ENCODE peak calls at places on chromosomes 7 and 10, in six cellular contexts. Z is heart left ventricle, W is erythroblast, R is HCT116, X is stomach, E is IMR-90. F is an unnamed sample.

GRCh38 chr7:94130716-94131115 is 126.6 kb upstream of the BET1 start:
- DNase-seq in Z (no peak), W (no peak), R (no peak), X (no peak), E (no peak), F (no peak)

GRCh38 chr7:117772416-117772815 is 100.8 kb downstream of the CTTNBP2 start:
- DNase-seq in Z (no peak), W (no peak), R (no peak), X (no peak), E (no peak), F (no peak)

GRCh38 chr10:20089884-20090283 is 273.7 kb downstream of the PLXDC2 start:
- DNase-seq in Z (no peak), W (no peak), R (no peak), X (no peak), E (no peak), F (no peak)

GRCh38 chr7:44162785-44163395 is 21.8 kb upstream of the MYL7 start:
- DNase-seq in Z (no peak), W (no peak), R (no peak), X (no peak), E (no peak), F (no peak)

GRCh38 chr7:10874666-10875065 is 99.0 kb upstream of the PHF14 start:
- DNase-seq in Z (no peak), W (no peak), R (no peak), X (no peak), E (no peak), F (no peak)

GRCh38 chr10:98353105-98353504 is 61.9 kb downstream of the PYROXD2 start:
- DNase-seq in Z (no peak), W (no peak), R (no peak), X (no peak), E (no peak), F (no peak)

GRCh38 chr7:41627921-41628320 is 75.0 kb downstream of the INHBA start:
- DNase-seq in Z (no peak), W (no peak), R (no peak), X (no peak), E (no peak), F (no peak)

GRCh38 chr7:132697032-132697431 is 120.8 kb upstream of the PLXNA4 start:
- DNase-seq in Z (no peak), W (no peak), R (no peak), X (no peak), E (no peak), F (no peak)

GRCh38 chr10:122493761-122494160 is 32.4 kb downstream of the HTRA1 start:
- DNase-seq in Z (no peak), W (no peak), R (no peak), X (no peak), E (no peak), F (no peak)

GRCh38 chr10:122495406-122496340 is 34.3 kb downstream of the HTRA1 start:
- DNase-seq in Z (no peak), W (no peak), R (peak), X (no peak), E (no peak), F (no peak)

GRCh38 chr10:122492955-122493597 is 31.7 kb downstream of the HTRA1 start:
- DNase-seq in Z (no peak), W (no peak), R (no peak), X (no peak), E (peak), F (no peak)

GRCh38 chr10:122494173-122494820 is 32.9 kb downstream of the HTRA1 start:
- DNase-seq in Z (no peak), W (no peak), R (no peak), X (no peak), E (no peak), F (peak)

DNA sequence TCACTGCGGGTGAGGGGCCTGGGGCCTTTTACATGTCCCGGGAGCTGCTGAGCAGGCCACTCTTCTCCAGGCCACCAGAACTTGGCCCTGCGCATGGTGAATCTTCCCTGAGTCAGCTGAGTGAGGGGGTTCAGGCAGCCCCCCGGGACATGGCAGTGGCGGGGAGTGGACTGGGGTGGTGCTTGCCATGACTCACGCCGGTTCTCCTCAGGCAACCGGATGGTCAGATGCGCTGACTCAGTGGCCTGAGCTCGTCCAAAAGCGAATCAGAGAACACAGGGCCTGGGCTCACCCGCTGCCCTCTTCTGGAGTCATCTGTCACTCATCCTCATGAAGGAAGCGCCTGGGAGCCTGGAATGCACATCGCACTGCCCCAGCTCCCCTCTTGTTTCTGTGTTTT is 33.5 kb downstream of the HTRA1 start:
- DNase-seq in Z (no peak), W (no peak), R (peak), X (no peak), E (peak), F (peak)
- TF ChIP-seq POLR2A in Z (no peak), W (no peak), R (no peak), X (no peak), E (no peak), F (no peak)

GRCh38 chr7:106029448-106029847 is 66.4 kb downstream of the CDHR3 start:
- DNase-seq in Z (no peak), W (no peak), R (no peak), X (no peak), E (no peak), F (no peak)
- TF ChIP-seq POLR2A in Z (no peak), W (no peak), R (no peak), X (no peak), E (no peak), F (no peak)

GRCh38 chr10:133257489-133258065 is 19.1 kb downstream of the ADAM8 start:
- DNase-seq in Z (peak), W (peak), R (no peak), X (peak), E (no peak), F (peak)
- TF ChIP-seq POLR2A in Z (no peak), W (no peak), R (peak), X (no peak), E (no peak), F (no peak)

GRCh38 chr10:133308431-133309110 is at the start of the genes TUBGCP2 and ZNF511:
- DNase-seq in Z (peak), W (peak), R (no peak), X (peak), E (peak), F (peak)
- TF ChIP-seq POLR2A in Z (no peak), W (peak), R (no peak), X (no peak), E (peak), F (peak)

DNA sequence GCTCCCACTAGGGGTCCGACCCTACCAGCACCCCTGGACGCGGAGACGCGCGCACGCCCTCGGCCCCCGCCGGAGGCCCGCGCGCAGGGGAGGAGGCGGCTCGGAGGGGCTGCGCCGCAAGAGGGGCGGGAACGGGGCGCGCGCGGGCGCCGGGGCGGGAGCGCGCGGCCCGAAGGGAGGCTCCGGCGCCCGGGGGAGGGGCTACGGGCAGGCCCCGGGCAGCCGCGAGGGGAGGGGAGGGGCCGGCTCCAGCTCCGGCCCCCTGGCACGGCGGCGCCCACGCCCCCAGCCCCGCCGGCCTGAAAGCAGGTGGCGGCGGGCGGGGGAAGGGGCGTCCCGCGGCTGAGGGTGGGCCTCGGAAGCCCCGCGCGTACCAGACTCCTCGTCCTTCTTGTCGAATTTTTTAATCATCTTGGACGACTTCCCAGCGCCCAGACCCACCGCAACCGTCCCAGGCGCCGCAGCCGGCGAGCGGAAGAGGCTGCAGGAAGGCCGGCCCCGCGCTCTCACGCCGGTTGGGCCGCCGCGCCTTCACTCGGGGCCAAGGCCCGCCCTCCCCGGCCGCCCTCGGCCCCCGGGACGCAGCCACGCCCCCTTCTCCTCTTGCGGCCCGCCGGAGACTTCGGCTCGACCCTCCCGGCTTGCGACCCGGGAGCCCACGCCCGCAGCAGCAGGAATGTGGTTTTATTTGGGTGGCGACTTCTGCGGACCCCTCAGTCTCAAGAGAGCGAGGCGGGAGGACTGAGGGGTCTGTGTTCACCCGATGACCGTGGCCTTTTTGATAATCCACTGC is at the start of gene COPG2:
- DNase-seq in Z (peak), W (peak), R (peak), X (peak), E (peak), F (peak)
- TF ChIP-seq POLR2A in Z (no peak), W (peak), R (peak), X (no peak), E (peak), F (no peak)

GRCh38 chr10:45106257-45106856 is 105.6 kb downstream of the ZNF22 start:
- DNase-seq in Z (no peak), W (no peak), R (no peak), X (no peak), E (no peak), F (no peak)

DNA sequence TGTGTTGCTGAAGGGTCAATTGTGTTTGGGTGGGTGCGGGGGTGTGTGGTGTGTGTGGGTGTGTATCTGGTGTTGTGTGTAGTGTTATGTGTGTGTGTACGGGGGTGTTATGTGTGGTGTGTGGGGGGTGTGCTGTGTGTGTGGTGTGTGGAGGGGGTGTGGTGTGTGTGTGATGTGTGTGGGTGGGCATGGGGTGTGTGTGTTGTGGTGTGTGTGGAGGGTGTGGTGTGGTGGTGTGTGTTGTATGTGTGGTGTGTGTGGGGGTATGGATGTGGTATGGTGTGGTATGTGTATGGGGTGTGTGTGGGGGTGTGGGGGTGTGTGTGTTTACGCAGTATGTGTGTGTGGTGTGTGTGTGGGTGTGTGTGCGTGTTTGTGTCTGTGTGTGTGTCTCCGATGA is 110.8 kb downstream of the ZNF22 start:
- DNase-seq in Z (no peak), W (no peak), R (no peak), X (no peak), E (no peak), F (no peak)
- TF ChIP-seq POLR2A in Z (no peak), W (no peak), R (no peak), X (no peak), E (no peak), F (no peak)

DNA sequence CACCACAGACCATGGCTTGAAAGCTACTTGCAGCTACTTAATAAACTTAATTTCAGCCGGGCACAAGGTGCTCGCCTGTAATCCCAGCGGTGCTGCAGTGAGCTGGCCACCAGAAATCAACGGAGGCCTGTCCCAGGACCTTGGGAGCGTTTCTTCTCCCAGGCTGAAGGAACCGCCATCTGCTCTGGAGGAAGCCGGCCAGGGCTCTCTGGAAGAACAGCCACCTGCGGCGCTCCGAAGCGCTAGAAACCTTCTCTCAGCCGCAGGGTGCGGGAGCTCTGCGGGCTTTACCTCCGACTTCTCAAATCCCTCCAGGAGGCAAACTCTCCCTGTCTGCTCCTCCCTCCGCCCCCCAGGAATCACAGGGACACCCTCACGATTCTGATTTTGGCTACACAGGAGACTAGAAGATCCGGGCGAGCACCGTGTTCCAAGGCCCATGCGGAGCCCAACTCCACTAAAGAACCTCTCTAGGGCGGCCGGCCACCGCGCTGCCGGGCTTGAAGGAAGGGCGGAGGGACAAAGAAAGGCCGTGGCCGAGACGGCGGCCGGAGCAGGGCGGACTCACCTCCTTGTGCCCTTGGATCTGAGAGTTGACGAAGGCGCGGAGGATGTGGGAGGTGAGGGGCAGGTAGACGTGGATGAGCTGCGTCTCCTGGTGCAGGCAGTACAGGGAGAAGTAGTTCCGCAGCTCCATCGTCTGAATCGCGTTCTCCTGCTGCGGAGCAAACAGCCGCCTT is 14.4 kb downstream of the NUDT1 start:
- DNase-seq in Z (no peak), W (no peak), R (no peak), X (no peak), E (no peak), F (no peak)
- TF ChIP-seq POLR2A in Z (no peak), W (no peak), R (no peak), X (no peak), E (no peak), F (no peak)

DNA sequence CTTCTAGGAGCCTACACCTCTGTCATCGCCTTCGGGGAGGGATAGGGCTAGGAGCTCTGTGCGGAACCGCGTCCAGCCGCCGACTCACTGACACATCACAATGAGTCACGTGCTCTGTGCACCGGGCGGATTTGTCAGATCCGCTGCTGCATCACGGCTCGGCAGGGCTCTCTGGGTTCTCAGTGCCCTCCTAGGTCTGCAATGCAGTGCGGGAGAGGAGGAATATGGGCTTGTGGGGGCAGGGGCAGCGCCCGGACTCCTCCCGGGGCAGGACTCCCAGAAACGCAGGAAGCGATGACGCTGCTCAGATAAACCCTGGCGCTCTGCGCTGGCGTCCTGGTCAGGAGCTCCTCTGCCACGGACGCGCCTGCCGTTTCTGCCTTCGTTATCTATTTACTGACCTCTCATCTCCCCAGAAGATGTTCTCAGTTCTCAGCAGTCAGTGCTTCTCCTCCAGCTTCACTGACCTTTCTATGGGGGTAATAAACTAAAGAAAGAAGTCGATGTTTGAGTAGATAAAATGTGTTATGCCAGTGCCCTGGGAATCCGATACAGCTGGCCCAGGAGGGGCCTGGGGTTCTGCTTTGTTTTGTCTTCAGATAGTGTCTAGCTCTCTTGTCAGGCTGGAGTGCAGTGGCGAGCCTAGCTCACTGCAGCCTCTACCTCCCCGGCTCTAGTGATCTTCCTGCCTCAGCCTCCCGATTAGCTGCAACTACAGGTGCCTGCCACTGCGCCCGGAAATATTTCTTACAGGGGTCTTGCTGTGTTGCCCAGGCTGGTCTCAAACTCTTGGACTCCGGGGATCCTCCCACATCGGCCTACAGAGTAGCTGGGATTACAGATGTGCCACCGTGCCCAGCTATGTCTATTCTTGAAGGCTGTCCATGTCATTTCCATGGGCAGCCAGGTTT is 22.8 kb upstream of the ITGB1 start:
- DNase-seq in Z (peak), W (peak), R (peak), X (peak), E (peak), F (peak)
- TF ChIP-seq POLR2A in Z (no peak), W (peak), R (no peak), X (no peak), E (peak), F (peak)

GRCh38 chr7:151233111-151233701 is 923 bp downstream of the CHPF2 start:
- DNase-seq in Z (peak), W (peak), R (no peak), X (peak), E (peak), F (peak)
- TF ChIP-seq POLR2A in Z (no peak), W (peak), R (no peak), X (no peak), E (peak), F (no peak)

GRCh38 chr10:75207868-75208167 is 2.8 kb upstream of the VDAC2 start:
- DNase-seq in Z (no peak), W (no peak), R (no peak), X (no peak), E (no peak), F (no peak)

GRCh38 chr10:75210193-75211006 is at the start of gene VDAC2:
- DNase-seq in Z (peak), W (peak), R (peak), X (peak), E (peak), F (peak)

GRCh38 chr10:75211007-75211735 is 575 bp downstream of the VDAC2 start:
- DNase-seq in Z (no peak), W (peak), R (no peak), X (peak), E (peak), F (no peak)

GRCh38 chr10:75208177-75208576 is 2.4 kb upstream of the VDAC2 start:
- DNase-seq in Z (no peak), W (peak), R (no peak), X (no peak), E (peak), F (peak)

GRCh38 chr10:75209325-75210192 is 1.0 kb upstream of the VDAC2 start:
- DNase-seq in Z (peak), W (peak), R (no peak), X (peak), E (peak), F (peak)
- TF ChIP-seq POLR2A in Z (no peak), W (no peak), R (no peak), X (no peak), E (no peak), F (peak)

F was measured in thyroid gland.